ENCODE peak calls at places on chromosomes 12 and 14, in seven cellular contexts. B is upper lobe of left lung, W is adrenal gland, F is A549, V is heart left ventricle, J is right lobe of liver, P is IMR-90. U is an unnamed sample.

GRCh38 chr14:75249251-75249957 is 29.2 kb upstream of the FOS start:
- DNase-seq in B (no peak), W (no peak), F (no peak), V (no peak), J (no peak), P (no peak), U (peak)

GRCh38 chr12:89156324-89156723 is 196.0 kb downstream of the DUSP6 start:
- DNase-seq in B (no peak), W (no peak), F (no peak), V (no peak), J (no peak), P (no peak), U (no peak)

GRCh38 chr14:79411403-79412174 is 799.7 kb downstream of the DIO2 start:
- DNase-seq in B (no peak), W (no peak), F (no peak), V (no peak), J (no peak), P (peak), U (no peak)

GRCh38 chr14:92497391-92497790 is 16.2 kb upstream of the RIN3 start:
- DNase-seq in B (no peak), W (no peak), F (no peak), V (no peak), J (peak), P (no peak), U (no peak)

GRCh38 chr12:32476446-32476845 is 77.1 kb downstream of the FGD4 start:
- DNase-seq in B (no peak), W (no peak), F (no peak), V (no peak), J (no peak), P (no peak), U (no peak)

GRCh38 chr14:70121521-70121920 is 67.2 kb downstream of the SLC8A3 start:
- DNase-seq in B (no peak), W (no peak), F (no peak), V (no peak), J (no peak), P (no peak), U (no peak)

GRCh38 chr12:56900583-56900982 is 33.6 kb downstream of the SDR9C7 start:
- DNase-seq in B (peak), W (no peak), F (peak), V (no peak), J (no peak), P (peak), U (no peak)

GRCh38 chr14:52919971-52920370 is 30.9 kb downstream of the FERMT2 start:
- DNase-seq in B (no peak), W (no peak), F (no peak), V (no peak), J (no peak), P (peak), U (no peak)

GRCh38 chr12:54463034-54463433 is 10.4 kb downstream of the GTSF1 start:
- DNase-seq in B (no peak), W (peak), F (no peak), V (no peak), J (no peak), P (peak), U (no peak)

GRCh38 chr14:93953263-93953662 is 23.1 kb downstream of the ASB2 start:
- DNase-seq in B (no peak), W (no peak), F (no peak), V (no peak), J (no peak), P (no peak), U (no peak)

GRCh38 chr14:64232095-64232830 is 61.9 kb downstream of the ESR2 start:
- DNase-seq in B (no peak), W (peak), F (no peak), V (no peak), J (no peak), P (peak), U (no peak)

GRCh38 chr14:32027255-32027939 is 49.7 kb upstream of the ARHGAP5 start:
- DNase-seq in B (no peak), W (no peak), F (peak), V (no peak), J (no peak), P (peak), U (no peak)

GRCh38 chr12:64611430-64612286 is 1.4 kb downstream of the RASSF3 start:
- DNase-seq in B (peak), W (peak), F (no peak), V (peak), J (peak), P (peak), U (peak)

GRCh38 chr14:104677506-104678332 is 11.7 kb upstream of the INF2 start:
- DNase-seq in B (peak), W (peak), F (peak), V (peak), J (peak), P (peak), U (peak)

GRCh38 chr12:49369723-49370145 is 2.5 kb downstream of the SPATS2 start:
- DNase-seq in B (no peak), W (no peak), F (peak), V (peak), J (no peak), P (peak), U (peak)

GRCh38 chr14:86712176-86712575 is 1182.2 kb downstream of the FLRT2 start:
- DNase-seq in B (no peak), W (no peak), F (no peak), V (no peak), J (no peak), P (peak), U (no peak)

GRCh38 chr12:80064269-80064668 is 35.1 kb upstream of the OTOGL start:
- DNase-seq in B (no peak), W (no peak), F (no peak), V (no peak), J (no peak), P (peak), U (no peak)

GRCh38 chr12:112303004-112303403 is 79.2 kb downstream of the HECTD4 start:
- DNase-seq in B (no peak), W (no peak), F (peak), V (no peak), J (no peak), P (peak), U (no peak)

GRCh38 chr14:45135181-45135580 is 549 bp upstream of the FANCM start:
- DNase-seq in B (no peak), W (no peak), F (no peak), V (peak), J (no peak), P (peak), U (no peak)

GRCh38 chr12:53495903-53496751 is 3.1 kb downstream of the MAP3K12 start:
- DNase-seq in B (no peak), W (peak), F (peak), V (peak), J (peak), P (peak), U (peak)

GRCh38 chr12:1912580-1913376 is 5.7 kb downstream of the CACNA2D4 start:
- DNase-seq in B (no peak), W (no peak), F (no peak), V (no peak), J (peak), P (no peak), U (no peak)
- TF ChIP-seq CTCF in B (no peak), W (no peak), F (no peak), V (no peak), J (no peak), P (no peak), U (no peak)

DNA sequence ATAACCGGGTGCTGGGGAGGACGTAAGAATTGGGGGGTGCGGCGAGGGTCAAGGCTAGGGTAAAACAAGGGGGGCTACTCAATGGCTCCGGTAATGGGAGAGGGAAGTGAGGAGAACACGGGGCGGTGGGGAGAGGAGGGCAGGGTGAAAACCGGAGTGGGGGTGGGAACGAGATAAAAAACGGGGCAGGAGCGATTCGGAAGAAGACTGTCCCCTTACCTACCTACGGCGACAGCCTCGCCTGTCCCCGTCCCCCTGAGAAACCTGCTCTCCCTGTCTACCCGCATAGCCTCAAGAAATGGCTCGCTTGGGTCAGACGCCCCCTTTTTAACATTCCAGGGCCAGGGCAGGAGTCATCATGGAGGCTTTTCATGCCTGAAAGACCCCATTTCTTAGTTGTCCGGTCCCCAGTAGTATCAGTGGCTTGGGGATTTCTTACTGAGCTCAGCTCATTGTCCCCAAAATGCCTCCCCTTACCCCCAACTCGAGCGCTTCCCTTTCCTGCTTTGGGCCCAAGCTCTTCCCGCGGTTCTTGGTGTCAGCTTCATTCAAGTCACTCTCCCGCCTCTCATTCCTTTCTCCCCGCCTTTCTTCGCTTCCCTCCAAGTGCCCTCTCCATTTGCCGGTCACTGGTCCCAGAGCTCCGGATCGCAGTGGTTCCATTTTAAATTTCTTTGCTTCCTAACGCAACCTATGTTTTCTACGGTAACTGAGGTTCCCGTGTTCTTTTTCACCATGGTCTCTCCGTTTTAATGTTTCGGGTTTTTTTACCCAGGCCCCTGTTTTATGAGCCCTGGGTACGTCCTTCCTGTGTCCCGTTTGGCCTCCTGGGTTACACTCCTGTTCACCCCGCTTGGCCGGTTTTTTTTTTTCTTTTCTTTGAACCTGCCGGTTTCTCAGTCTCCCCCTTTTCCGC is 1.2 kb upstream of the WSB2 start:
- DNase-seq in B (no peak), W (peak), F (peak), V (peak), J (peak), P (peak), U (peak)
- TF ChIP-seq POLR2A in B (no peak), W (peak), F (no peak), V (no peak), J (peak), P (peak), U (peak)

DNA sequence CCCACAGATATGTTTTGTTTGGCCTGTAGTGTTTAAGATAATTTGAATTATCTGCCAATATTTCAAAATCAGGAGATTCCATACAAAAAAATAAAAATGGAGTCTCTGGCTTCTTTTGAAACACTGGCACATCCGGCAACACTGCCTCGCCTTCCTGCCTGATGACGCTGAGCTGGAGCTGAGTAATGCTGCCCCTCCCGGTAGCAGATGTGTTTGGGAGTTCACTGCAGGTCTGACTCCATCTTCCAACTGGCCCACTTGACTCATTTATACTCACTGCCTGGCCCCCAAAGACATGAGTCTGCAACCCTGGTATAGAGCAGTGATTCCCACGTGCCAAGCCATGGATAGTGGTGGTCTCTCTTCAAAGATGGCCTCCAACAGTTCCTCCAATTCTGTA is 7.4 kb downstream of the CIT start:
- DNase-seq in B (no peak), W (no peak), F (peak), V (no peak), J (no peak), P (peak), U (no peak)
- TF ChIP-seq CTCF in B (no peak), W (no peak), F (no peak), V (no peak), J (no peak), P (peak), U (no peak)

GRCh38 chr14:23025181-23025788 is 9.4 kb downstream of the PSMB5 start:
- DNase-seq in B (no peak), W (no peak), F (no peak), V (no peak), J (no peak), P (no peak), U (no peak)
- TF ChIP-seq POLR2A in B (no peak), W (no peak), F (no peak), V (no peak), J (no peak), P (no peak), U (no peak)

GRCh38 chr14:96565811-96566210 is 63.6 kb downstream of the PAPOLA start:
- DNase-seq in B (no peak), W (no peak), F (no peak), V (no peak), J (no peak), P (no peak), U (no peak)

GRCh38 chr14:96568646-96569045 is 66.5 kb downstream of the PAPOLA start:
- DNase-seq in B (no peak), W (no peak), F (no peak), V (no peak), J (no peak), P (no peak), U (no peak)

GRCh38 chr14:96559571-96559970 is 57.4 kb downstream of the PAPOLA start:
- DNase-seq in B (no peak), W (no peak), F (no peak), V (no peak), J (no peak), P (no peak), U (no peak)

GRCh38 chr14:96567289-96567899 is 65.2 kb downstream of the PAPOLA start:
- DNase-seq in B (no peak), W (no peak), F (peak), V (no peak), J (no peak), P (peak), U (no peak)

GRCh38 chr14:96564389-96564788 is 62.2 kb downstream of the PAPOLA start:
- DNase-seq in B (no peak), W (no peak), F (no peak), V (no peak), J (no peak), P (no peak), U (no peak)
- TF ChIP-seq CTCF in B (no peak), W (no peak), F (peak), V (no peak), J (peak), P (peak), U (no peak)

GRCh38 chr12:52054838-52055741 is 3.8 kb downstream of the NR4A1 start:
- DNase-seq in B (no peak), W (peak), F (no peak), V (no peak), J (no peak), P (peak), U (no peak)

GRCh38 chr12:52055781-52056711 is 4.8 kb downstream of the NR4A1 start:
- DNase-seq in B (peak), W (peak), F (no peak), V (no peak), J (no peak), P (peak), U (no peak)

GRCh38 chr12:52054231-52054837 is 3.1 kb downstream of the NR4A1 start:
- DNase-seq in B (peak), W (peak), F (no peak), V (peak), J (no peak), P (no peak), U (no peak)

GRCh38 chr12:52052471-52053186 is 1.4 kb downstream of the NR4A1 start:
- DNase-seq in B (no peak), W (peak), F (no peak), V (peak), J (no peak), P (peak), U (peak)

GRCh38 chr12:52053570-52054209 is 2.4 kb downstream of the NR4A1 start:
- DNase-seq in B (peak), W (peak), F (no peak), V (peak), J (no peak), P (peak), U (peak)
- TF ChIP-seq POLR2A in B (no peak), W (no peak), F (no peak), V (no peak), J (no peak), P (peak), U (no peak)

GRCh38 chr12:47905313-47905730 is 528 bp upstream of the VDR start:
- DNase-seq in B (peak), W (peak), F (no peak), V (peak), J (no peak), P (no peak), U (peak)
- TF ChIP-seq CTCF in B (peak), W (peak), F (peak), V (peak), J (peak), P (peak), U (peak)

GRCh38 chr12:2211119-2211518 is 158.3 kb downstream of the CACNA1C start:
- DNase-seq in B (no peak), W (no peak), F (no peak), V (no peak), J (no peak), P (no peak), U (no peak)

GRCh38 chr12:2208837-2209236 is 156.1 kb downstream of the CACNA1C start:
- DNase-seq in B (peak), W (no peak), F (no peak), V (no peak), J (no peak), P (no peak), U (no peak)

GRCh38 chr12:2205961-2206360 is 153.2 kb downstream of the CACNA1C start:
- DNase-seq in B (no peak), W (no peak), F (no peak), V (no peak), J (no peak), P (no peak), U (no peak)
- TF ChIP-seq POLR2A in B (no peak), W (no peak), F (no peak), V (no peak), J (no peak), P (no peak), U (no peak)

DNA sequence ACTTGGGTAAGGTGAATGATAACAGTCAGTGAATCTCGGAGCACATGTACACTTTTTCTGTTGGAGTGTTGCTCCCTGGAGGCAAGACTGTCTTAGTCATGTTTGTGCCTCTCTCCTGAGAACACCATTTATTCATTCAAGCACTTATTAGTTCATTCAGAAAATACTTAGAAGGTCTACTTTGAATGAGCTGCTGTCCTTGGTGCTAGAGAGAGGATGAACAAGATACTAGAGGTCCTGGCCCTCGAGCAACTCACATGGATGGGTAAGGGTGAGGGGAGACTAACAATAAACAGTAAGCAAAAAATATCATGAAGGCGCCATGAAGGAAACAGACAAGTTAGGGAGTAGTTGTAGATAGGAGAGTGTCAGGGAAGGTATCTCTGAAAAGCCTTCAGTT is 17.1 kb upstream of the SAMD4A start:
- DNase-seq in B (no peak), W (no peak), F (no peak), V (no peak), J (no peak), P (peak), U (no peak)
- TF ChIP-seq CTCF in B (no peak), W (no peak), F (no peak), V (no peak), J (no peak), P (no peak), U (no peak)

U was measured in body of pancreas.